ENCODE peak calls at places on chromosomes 7 and 10, in ten cellular contexts. U is HCT116, J is A549, H is PC-3, L is mesendoderm, S is OCI-LY7, E is fibroblast of lung, F is Karpas-422, P is mammary epithelial cell, Z is astrocyte. D is an unnamed sample.

GRCh38 chr10:86652361-86653202 is 1.8 kb upstream of the OPN4 start:
- DNase-seq in U (no peak), J (no peak), H (no peak), L (no peak), S (no peak), E (peak), F (no peak), P (no peak), Z (no peak), D (no peak)

GRCh38 chr10:119502214-119502613 is 40.3 kb downstream of the RGS10 start:
- DNase-seq in U (no peak), J (no peak), H (no peak), L (peak), S (peak), E (no peak), F (no peak), P (no peak), Z (no peak), D (no peak)

GRCh38 chr10:68095176-68095575 is 14.1 kb upstream of the MYPN start:
- DNase-seq in U (no peak), J (no peak), H (peak), L (no peak), S (no peak), E (no peak), F (no peak), P (peak), Z (peak), D (no peak)

GRCh38 chr7:106947244-106947728 is 82.2 kb downstream of the PIK3CG start:
- DNase-seq in U (peak), J (peak), H (peak), L (peak), S (peak), E (peak), F (peak), P (peak), Z (peak), D (peak)

GRCh38 chr10:48324580-48324979 is 18.1 kb downstream of the MAPK8 start:
- DNase-seq in U (no peak), J (no peak), H (no peak), L (no peak), S (no peak), E (no peak), F (no peak), P (peak), Z (peak), D (no peak)

GRCh38 chr7:117264716-117265115 is 58.1 kb downstream of the WNT2 start:
- DNase-seq in U (no peak), J (no peak), H (no peak), L (no peak), S (no peak), E (no peak), F (no peak), P (no peak), Z (no peak), D (no peak)

GRCh38 chr10:71337219-71337625 is 18.2 kb downstream of the SLC29A3 start:
- DNase-seq in U (no peak), J (no peak), H (no peak), L (no peak), S (no peak), E (no peak), F (no peak), P (no peak), Z (no peak), D (no peak)

GRCh38 chr7:11130012-11130411 is 156.3 kb downstream of the PHF14 start:
- DNase-seq in U (no peak), J (no peak), H (no peak), L (peak), S (no peak), E (peak), F (no peak), P (no peak), Z (peak), D (peak)

GRCh38 chr7:74482629-74483401 is 29.1 kb downstream of the GTF2IRD1 start:
- DNase-seq in U (peak), J (peak), H (no peak), L (peak), S (no peak), E (peak), F (no peak), P (peak), Z (peak), D (no peak)

GRCh38 chr7:158087196-158087595 is 500.4 kb downstream of the PTPRN2 start:
- DNase-seq in U (no peak), J (no peak), H (no peak), L (no peak), S (no peak), E (no peak), F (no peak), P (no peak), Z (no peak), D (no peak)

GRCh38 chr7:19939746-19940145 is 166.3 kb upstream of the TMEM196 start:
- DNase-seq in U (no peak), J (no peak), H (peak), L (peak), S (no peak), E (peak), F (no peak), P (peak), Z (peak), D (no peak)

GRCh38 chr7:1601956-1602355 is 32.1 kb upstream of the PSMG3 start:
- DNase-seq in U (no peak), J (no peak), H (no peak), L (no peak), S (no peak), E (no peak), F (no peak), P (no peak), Z (no peak), D (no peak)

GRCh38 chr7:47580811-47581331 is 1.0 kb downstream of the TNS3 start:
- DNase-seq in U (no peak), J (no peak), H (peak), L (peak), S (peak), E (peak), F (peak), P (no peak), Z (no peak), D (no peak)

GRCh38 chr7:925601-926000 is 28.9 kb downstream of the ADAP1 start:
- DNase-seq in U (no peak), J (no peak), H (no peak), L (no peak), S (no peak), E (no peak), F (no peak), P (no peak), Z (no peak), D (no peak)

GRCh38 chr7:118449797-118450196 is 225.3 kb downstream of the ANKRD7 start:
- DNase-seq in U (no peak), J (no peak), H (no peak), L (no peak), S (no peak), E (no peak), F (no peak), P (no peak), Z (no peak), D (no peak)

GRCh38 chr7:123748171-123748733 is 551 bp downstream of the WASL start:
- DNase-seq in U (no peak), J (peak), H (peak), L (peak), S (peak), E (peak), F (peak), P (peak), Z (no peak), D (peak)

GRCh38 chr10:130244031-130244927 is 108.1 kb downstream of the GLRX3 start:
- DNase-seq in U (no peak), J (no peak), H (no peak), L (no peak), S (no peak), E (no peak), F (no peak), P (no peak), Z (no peak), D (no peak)

GRCh38 chr10:32687116-32687515 is 241.2 kb downstream of the CCDC7 start:
- DNase-seq in U (no peak), J (no peak), H (peak), L (no peak), S (no peak), E (no peak), F (no peak), P (peak), Z (no peak), D (no peak)

GRCh38 chr7:25031432-25031831 is 51.5 kb upstream of the OSBPL3 start:
- DNase-seq in U (no peak), J (no peak), H (peak), L (no peak), S (no peak), E (no peak), F (peak), P (peak), Z (no peak), D (no peak)

GRCh38 chr7:73986158-73986631 is 41.8 kb upstream of the ELN start:
- DNase-seq in U (no peak), J (no peak), H (no peak), L (no peak), S (no peak), E (peak), F (no peak), P (no peak), Z (no peak), D (no peak)

GRCh38 chr7:85178531-85179298 is 8.1 kb downstream of the SEMA3D start:
- DNase-seq in U (no peak), J (no peak), H (no peak), L (peak), S (no peak), E (no peak), F (no peak), P (no peak), Z (no peak), D (no peak)

GRCh38 chr10:4515711-4516110 is 310.3 kb upstream of the AKR1E2 start:
- DNase-seq in U (no peak), J (no peak), H (no peak), L (no peak), S (no peak), E (no peak), F (no peak), P (no peak), Z (no peak), D (no peak)

GRCh38 chr10:4532467-4532866 is 293.5 kb upstream of the AKR1E2 start:
- DNase-seq in U (no peak), J (no peak), H (peak), L (no peak), S (no peak), E (peak), F (no peak), P (peak), Z (peak), D (no peak)

DNA sequence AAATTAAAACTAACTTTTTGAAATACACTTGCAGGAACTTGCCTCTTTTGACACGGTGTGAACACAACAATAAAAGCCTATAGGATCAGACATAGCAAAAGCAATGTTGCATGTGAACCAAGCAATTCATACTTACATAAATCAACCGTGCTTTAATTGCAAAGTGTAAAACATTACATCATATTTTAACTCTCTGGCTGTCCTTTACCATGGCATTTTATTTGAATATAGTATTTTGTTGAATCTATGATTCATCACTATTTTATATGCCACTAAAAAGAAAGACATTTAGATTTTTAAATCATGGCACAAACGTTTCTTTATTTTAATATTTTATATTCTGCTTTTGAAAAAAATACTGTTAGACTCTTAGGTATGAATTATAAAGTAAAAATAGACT is 757.0 kb upstream of the KCND2 start:
- DNase-seq in U (no peak), J (no peak), H (peak), L (no peak), S (no peak), E (no peak), F (no peak), P (no peak), Z (no peak), D (no peak)
- H3K4me2 ChIP-seq in U (no peak), J (no peak), H (peak), L (no peak), S (no peak), E (no peak), F (no peak), P (no peak), Z (no peak), D (no peak)

GRCh38 chr10:122476034-122476695 is 14.8 kb downstream of the HTRA1 start:
- DNase-seq in U (no peak), J (no peak), H (no peak), L (no peak), S (no peak), E (no peak), F (no peak), P (peak), Z (no peak), D (no peak)
- H3K4me2 ChIP-seq in U (no peak), J (no peak), H (no peak), L (no peak), S (no peak), E (peak), F (no peak), P (peak), Z (peak), D (no peak)

DNA sequence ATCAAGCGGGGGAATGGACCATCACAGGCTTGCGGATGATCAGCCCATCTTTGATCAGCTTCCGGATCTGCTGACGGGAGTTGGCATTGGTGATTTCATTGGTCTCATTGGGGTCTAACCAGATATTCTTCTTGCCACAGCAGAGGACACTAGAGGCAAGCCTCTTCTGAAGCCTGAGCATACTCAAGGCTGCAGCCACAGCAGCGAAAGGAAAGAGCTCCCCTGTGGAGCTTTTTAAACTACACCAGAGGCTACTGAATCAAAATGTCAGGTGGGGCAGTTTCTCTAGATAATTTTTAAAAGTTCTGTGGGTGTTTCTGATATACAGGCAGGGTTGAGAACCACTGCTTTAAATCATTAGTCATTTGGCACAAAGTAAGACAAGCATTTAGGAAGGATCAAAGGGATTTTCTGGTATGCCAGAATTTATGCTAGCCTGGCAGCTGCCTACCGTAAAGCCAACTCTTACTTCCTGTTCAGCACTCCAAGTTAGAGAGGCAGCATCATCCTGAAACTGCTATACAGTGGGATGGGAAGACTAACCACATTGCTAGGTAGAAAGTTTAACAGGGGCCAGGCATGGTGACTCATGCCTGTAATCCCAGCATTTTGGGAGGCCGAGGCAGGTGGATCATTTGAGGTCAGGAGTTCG is 7.0 kb downstream of the NAPEPLD start:
- DNase-seq in U (no peak), J (no peak), H (peak), L (no peak), S (no peak), E (no peak), F (no peak), P (peak), Z (peak), D (peak)
- H3K4me2 ChIP-seq in U (peak), J (no peak), H (peak), L (no peak), S (no peak), E (no peak), F (no peak), P (no peak), Z (no peak), D (peak)

DNA sequence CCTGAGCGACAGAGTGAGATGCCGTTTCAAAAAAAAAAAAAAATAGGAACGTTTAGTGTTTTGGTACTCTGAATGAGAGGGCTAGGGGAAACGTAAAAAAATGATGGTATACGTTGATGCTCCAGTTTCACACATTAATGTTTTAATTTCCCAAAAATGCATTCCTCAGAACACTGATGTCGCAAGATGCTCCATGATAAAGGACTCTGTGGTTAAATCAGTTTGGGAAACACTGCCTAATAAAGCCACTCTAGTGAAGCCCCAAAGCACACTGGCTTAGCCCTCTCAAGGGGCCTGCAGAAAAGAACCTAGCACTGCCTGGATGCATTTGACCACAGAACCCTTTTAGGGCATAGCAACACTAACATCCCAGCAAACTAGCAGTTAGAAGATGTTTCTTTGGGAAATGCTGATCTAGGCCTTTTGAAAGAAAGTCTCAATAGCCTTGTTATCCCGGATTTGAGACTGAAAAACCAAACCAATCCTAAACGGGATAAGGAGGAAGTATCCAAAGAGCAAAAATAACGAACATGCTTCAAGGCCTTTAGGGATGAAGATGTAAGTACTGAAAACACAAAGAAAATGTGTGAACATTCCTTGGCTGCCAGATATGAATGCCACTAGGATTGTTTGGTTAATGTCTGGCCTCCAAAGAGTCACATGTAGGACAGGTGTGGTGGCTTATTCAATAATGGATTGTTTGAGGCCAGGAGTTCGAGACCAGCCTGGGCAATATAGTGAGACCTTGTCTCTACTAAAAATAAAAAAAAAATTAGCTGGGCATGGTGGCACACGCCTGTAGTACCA is 11.1 kb downstream of the DLG5 start:
- DNase-seq in U (no peak), J (no peak), H (no peak), L (no peak), S (no peak), E (peak), F (peak), P (no peak), Z (no peak), D (no peak)
- H3K4me2 ChIP-seq in U (no peak), J (no peak), H (no peak), L (no peak), S (no peak), E (no peak), F (no peak), P (no peak), Z (no peak), D (no peak)

D was measured in endothelial cell of umbilical vein.